ENCODE peak calls at places on chromosomes 13 and 19, in five cellular contexts. I is tibial artery, L is GM23338, H is cardiac muscle cell, O is gastrocnemius medialis. K is an unnamed sample.

GRCh38 chr13:61128850-61129645 is 286.6 kb downstream of the PCDH20 start:
- DNase-seq in I (no peak), L (no peak), H (no peak), O (no peak), K (no peak)

GRCh38 chr19:10501971-10502523 is 1.1 kb downstream of the KEAP1 start:
- DNase-seq in I (peak; percentile 72), L (peak; percentile 58), H (peak; percentile 40), O (peak; percentile 66), K (peak; percentile 91)

GRCh38 chr19:51136891-51137551 is 5.1 kb upstream of the SIGLEC7 start:
- DNase-seq in I (peak; percentile 52), L (no peak), H (no peak), O (no peak), K (no peak)

GRCh38 chr13:51332566-51333361 is 6.7 kb upstream of the SERPINE3 start:
- DNase-seq in I (no peak), L (no peak), H (no peak), O (no peak), K (no peak)

GRCh38 chr19:38850976-38851621 is 1.3 kb upstream of the HNRNPL start:
- DNase-seq in I (no peak), L (peak; percentile 65), H (no peak), O (no peak), K (peak; percentile 88)

GRCh38 chr19:51479531-51480331 is 1.4 kb downstream of the CEACAM18 start:
- DNase-seq in I (no peak), L (no peak), H (no peak), O (no peak), K (no peak)

GRCh38 chr13:40190656-40191100 is 475.8 kb downstream of the FOXO1 start:
- DNase-seq in I (peak; percentile 58), L (no peak), H (peak; percentile 13), O (no peak), K (no peak)

GRCh38 chr13:106407338-106407737 is 128.1 kb downstream of the EFNB2 start:
- DNase-seq in I (no peak), L (no peak), H (no peak), O (no peak), K (no peak)

GRCh38 chr19:48490980-48491792 is 20.4 kb downstream of the LMTK3 start:
- DNase-seq in I (no peak), L (peak; percentile 88), H (peak; percentile 65), O (no peak), K (peak; percentile 91)

GRCh38 chr19:50569023-50569697 is 925 bp upstream of the LRRC4B start:
- DNase-seq in I (no peak), L (no peak), H (no peak), O (no peak), K (peak; percentile 32)

GRCh38 chr13:107866666-107867623 is 348.4 kb downstream of the LIG4 start:
- DNase-seq in I (no peak), L (peak; percentile 64), H (peak; percentile 66), O (no peak), K (peak; percentile 56)

GRCh38 chr19:38142176-38143035 is 81.6 kb downstream of the DPF1 start:
- DNase-seq in I (peak; percentile 55), L (peak; percentile 92), H (peak; percentile 75), O (peak; percentile 38), K (no peak)

GRCh38 chr19:39971380-39971841 is 446 bp downstream of the PSMC4 start:
- DNase-seq in I (no peak), L (peak; percentile 35), H (no peak), O (no peak), K (no peak)

GRCh38 chr13:106967391-106967790 is 399.5 kb upstream of the ARGLU1 start:
- DNase-seq in I (no peak), L (no peak), H (no peak), O (no peak), K (no peak)

GRCh38 chr19:39696418-39696817 is 7.9 kb upstream of the LGALS14 start:
- DNase-seq in I (no peak), L (no peak), H (no peak), O (no peak), K (no peak)

GRCh38 chr19:14554382-14554812 is 17.5 kb downstream of the NDUFB7 start:
- DNase-seq in I (no peak), L (peak; percentile 55), H (no peak), O (no peak), K (no peak)
- H3K27ac ChIP-seq in I (no peak overlapping the region), L (peak overlapping the region; percentile 69), H (no peak overlapping the region), O (peak overlapping the region; percentile 99), K (no peak overlapping the region)

GRCh38 chr19:41914906-41915247 is 13.4 kb downstream of the ERFL start:
- DNase-seq in I (no peak), L (peak; percentile 45), H (no peak), O (no peak), K (no peak)

GRCh38 chr19:41914191-41914834 is 13.9 kb downstream of the ERFL start:
- DNase-seq in I (no peak), L (no peak), H (no peak), O (no peak), K (no peak)

GRCh38 chr19:41911889-41912731 is 16.1 kb downstream of the ERFL start:
- DNase-seq in I (no peak), L (no peak), H (no peak), O (no peak), K (peak; percentile 65)

GRCh38 chr19:41912899-41913475 is 15.3 kb downstream of the ERFL start:
- DNase-seq in I (no peak), L (peak; percentile 76), H (no peak), O (no peak), K (no peak)

GRCh38 chr19:41913476-41914190 is 14.6 kb downstream of the ERFL start:
- DNase-seq in I (no peak), L (peak; percentile 74), H (no peak), O (no peak), K (no peak)
- H3K27ac ChIP-seq in I (no peak overlapping the region), L (no peak overlapping the region), H (no peak overlapping the region), O (no peak overlapping the region), K (no peak overlapping the region)

DNA sequence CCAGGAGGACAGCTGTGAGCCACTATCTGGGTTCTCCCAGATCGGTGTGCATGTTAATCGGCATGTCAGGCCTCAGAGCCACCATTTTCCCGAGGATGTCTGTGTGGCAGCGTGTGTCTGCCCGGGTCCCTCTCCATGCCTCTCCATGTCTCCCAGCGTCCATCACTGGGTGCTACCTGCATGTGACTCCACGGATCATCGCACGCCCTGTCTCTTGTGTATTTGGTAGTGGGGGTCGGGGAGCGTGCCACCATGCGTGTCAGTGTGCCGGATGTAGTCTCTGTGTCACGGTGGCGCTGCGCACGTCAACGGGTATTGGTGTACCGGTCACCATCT is 5.9 kb downstream of the NFIX start:
- DNase-seq in I (no peak), L (no peak), H (no peak), O (no peak), K (no peak)
- H3K27ac ChIP-seq in I (peak overlapping the region; percentile 88), L (no peak overlapping the region), H (no peak overlapping the region), O (peak overlapping the region; percentile 98), K (no peak overlapping the region)

GRCh38 chr19:30222993-30223865 is 149.0 kb upstream of the ZNF536 start:
- DNase-seq in I (no peak), L (peak; percentile 63), H (peak; percentile 45), O (no peak), K (no peak)
- H3K27ac ChIP-seq in I (no peak overlapping the region), L (no peak overlapping the region), H (no peak overlapping the region), O (no peak overlapping the region), K (no peak overlapping the region)

GRCh38 chr19:28737021-28737525 is 475.9 kb downstream of the UQCRFS1 start:
- DNase-seq in I (no peak), L (peak; percentile 65), H (peak; percentile 39), O (no peak), K (no peak)
- H3K27ac ChIP-seq in I (no peak overlapping the region), L (no peak overlapping the region), H (no peak overlapping the region), O (no peak overlapping the region), K (no peak overlapping the region)

GRCh38 chr13:50126378-50127016 is 111.3 kb downstream of the KCNRG start:
- DNase-seq in I (no peak), L (peak; percentile 50), H (peak; percentile 36), O (no peak), K (peak; percentile 68)

GRCh38 chr13:50125306-50125555 is 110.0 kb downstream of the KCNRG start:
- DNase-seq in I (no peak), L (no peak), H (no peak), O (no peak), K (no peak)

GRCh38 chr13:50127017-50127725 is 111.9 kb downstream of the KCNRG start:
- DNase-seq in I (peak; percentile 64), L (peak; percentile 63), H (peak; percentile 55), O (peak; percentile 38), K (peak; percentile 86)

GRCh38 chr13:50124536-50125305 is 109.5 kb downstream of the KCNRG start:
- DNase-seq in I (peak; percentile 97), L (peak; percentile 73), H (peak; percentile 80), O (peak; percentile 99), K (no peak)

GRCh38 chr13:50125556-50126377 is 110.5 kb downstream of the KCNRG start:
- DNase-seq in I (peak; percentile 96), L (peak; percentile 91), H (peak; percentile 84), O (peak; percentile 94), K (peak; percentile 99)
- H3K27ac ChIP-seq in I (peak overlapping the region; percentile 100), L (no peak overlapping the region), H (peak overlapping the region; percentile 74), O (peak overlapping the region; percentile 100), K (peak overlapping the region; percentile 98)

DNA sequence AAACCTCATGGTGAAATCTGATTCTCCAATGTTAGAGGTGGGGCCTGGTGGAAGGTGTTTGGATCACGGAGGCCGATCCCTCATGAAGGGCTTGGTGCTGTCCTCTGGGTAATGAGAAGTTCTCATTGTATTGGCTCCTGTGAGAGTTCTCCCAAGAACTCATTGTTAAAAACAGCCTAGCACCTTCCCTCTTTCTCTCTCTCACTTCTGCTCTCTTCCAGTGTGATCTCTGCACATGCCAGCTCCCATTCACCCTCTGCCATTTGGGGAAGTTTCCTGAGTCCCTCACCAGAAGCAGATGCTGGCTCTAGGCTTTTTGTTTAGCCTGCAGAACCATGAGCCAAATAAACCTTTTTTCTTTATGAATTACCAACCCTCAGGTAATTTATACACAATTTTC is 3.1 kb upstream of the SUCLA2 start:
- DNase-seq in I (peak; percentile 24), L (peak; percentile 39), H (no peak), O (no peak), K (no peak)
- H3K27ac ChIP-seq in I (no peak overlapping the region), L (peak overlapping the region; percentile 90), H (no peak overlapping the region), O (no peak overlapping the region), K (no peak overlapping the region)

GRCh38 chr13:75400775-75401174 is 81.2 kb downstream of the TBC1D4 start:
- DNase-seq in I (no peak), L (no peak), H (no peak), O (no peak), K (no peak)

GRCh38 chr13:75404721-75405120 is 77.2 kb downstream of the TBC1D4 start:
- DNase-seq in I (no peak), L (no peak), H (no peak), O (no peak), K (no peak)

GRCh38 chr13:75399879-75400217 is 82.1 kb downstream of the TBC1D4 start:
- DNase-seq in I (no peak), L (no peak), H (no peak), O (no peak), K (no peak)

GRCh38 chr13:75405976-75406703 is 75.8 kb downstream of the TBC1D4 start:
- DNase-seq in I (no peak), L (no peak), H (no peak), O (no peak), K (no peak)

GRCh38 chr13:75402787-75403186 is 79.2 kb downstream of the TBC1D4 start:
- DNase-seq in I (no peak), L (no peak), H (peak; percentile 91), O (peak; percentile 55), K (no peak)
- H3K27ac ChIP-seq in I (no peak overlapping the region), L (no peak overlapping the region), H (peak overlapping the region; percentile 98), O (peak overlapping the region; percentile 87), K (no peak overlapping the region)